ENCODE peak calls at places on chromosomes 16 and 17, in six cellular contexts. One of them, this sample, is unnamed.

GRCh38 chr16:12426122-12426521 is 377.6 kb downstream of the CPPED1 start:
- DNase-seq in AG04450: no peak
- DNase-seq in right cardiac atrium: no peak
- DNase-seq in endodermal cell: peak
- DNase-seq in esophagus squamous epithelium: no peak
- DNase-seq in fibroblast of lung: peak
- DNase-seq in this sample: no peak

GRCh38 chr16:57194512-57194911 is 8.4 kb downstream of the RSPRY1 start:
- DNase-seq in AG04450: peak
- DNase-seq in right cardiac atrium: no peak
- DNase-seq in endodermal cell: no peak
- DNase-seq in esophagus squamous epithelium: no peak
- DNase-seq in fibroblast of lung: peak
- DNase-seq in this sample: peak

GRCh38 chr17:2042355-2042929 is 620 bp downstream of the OVCA2 start:
- DNase-seq in AG04450: no peak
- DNase-seq in right cardiac atrium: no peak
- DNase-seq in endodermal cell: peak
- DNase-seq in esophagus squamous epithelium: no peak
- DNase-seq in fibroblast of lung: peak
- DNase-seq in this sample: no peak

GRCh38 chr17:79465011-79466006 is 145.5 kb downstream of the RBFOX3 start:
- DNase-seq in AG04450: no peak
- DNase-seq in right cardiac atrium: no peak
- DNase-seq in endodermal cell: no peak
- DNase-seq in esophagus squamous epithelium: no peak
- DNase-seq in fibroblast of lung: no peak
- DNase-seq in this sample: no peak

GRCh38 chr16:84986102-84986501 is 25.2 kb downstream of the ZDHHC7 start:
- DNase-seq in AG04450: no peak
- DNase-seq in right cardiac atrium: no peak
- DNase-seq in endodermal cell: no peak
- DNase-seq in esophagus squamous epithelium: no peak
- DNase-seq in fibroblast of lung: no peak
- DNase-seq in this sample: no peak

GRCh38 chr17:18323007-18323406 is 7.9 kb downstream of the SMCR8 start:
- DNase-seq in AG04450: no peak
- DNase-seq in right cardiac atrium: no peak
- DNase-seq in endodermal cell: peak
- DNase-seq in esophagus squamous epithelium: no peak
- DNase-seq in fibroblast of lung: no peak
- DNase-seq in this sample: no peak

GRCh38 chr17:83076930-83077329 is 2.5 kb upstream of the METRNL start:
- DNase-seq in AG04450: no peak
- DNase-seq in right cardiac atrium: no peak
- DNase-seq in endodermal cell: peak
- DNase-seq in esophagus squamous epithelium: no peak
- DNase-seq in fibroblast of lung: no peak
- DNase-seq in this sample: no peak

GRCh38 chr17:9290226-9290613 is 268.9 kb downstream of the NTN1 start:
- DNase-seq in AG04450: no peak
- DNase-seq in right cardiac atrium: no peak
- DNase-seq in endodermal cell: peak
- DNase-seq in esophagus squamous epithelium: no peak
- DNase-seq in fibroblast of lung: no peak
- DNase-seq in this sample: no peak

GRCh38 chr17:15236281-15237105 is 28.6 kb downstream of the PMP22 start:
- DNase-seq in AG04450: no peak
- DNase-seq in right cardiac atrium: no peak
- DNase-seq in endodermal cell: no peak
- DNase-seq in esophagus squamous epithelium: no peak
- DNase-seq in fibroblast of lung: no peak
- DNase-seq in this sample: no peak

DNA sequence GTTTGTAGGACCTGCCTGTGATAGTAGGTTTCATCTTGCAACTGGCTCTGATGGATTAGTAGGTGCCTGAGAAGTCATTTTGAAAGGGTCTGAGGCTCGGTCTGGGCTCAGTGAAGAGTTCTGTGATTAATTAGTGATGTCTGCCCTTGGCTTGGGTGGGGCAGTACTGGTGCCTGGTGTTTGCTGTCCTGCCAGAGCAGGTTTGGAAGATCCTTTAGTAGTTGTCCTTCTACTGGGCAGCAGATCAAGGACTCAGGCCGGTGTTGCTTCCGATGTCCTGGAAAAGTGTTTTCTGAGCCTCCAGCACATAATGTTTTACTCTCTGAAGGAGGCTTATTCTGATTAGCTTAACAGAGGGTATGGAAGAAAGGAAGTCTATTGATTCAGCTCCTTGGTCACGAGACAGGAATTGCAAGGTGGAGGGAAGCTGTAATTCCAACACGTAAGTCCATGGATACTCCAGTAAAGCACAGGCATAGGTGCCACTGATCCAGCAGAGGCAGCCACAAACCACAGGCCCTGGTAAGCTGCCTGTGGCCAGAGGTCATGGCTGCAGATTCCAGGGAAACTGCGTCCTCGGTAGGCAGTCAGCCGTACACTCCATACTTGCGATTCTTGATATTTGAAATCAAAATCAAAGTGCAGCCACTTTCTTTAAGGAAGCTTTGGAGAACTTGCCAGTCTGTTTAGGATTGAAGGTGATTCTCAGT is 18.7 kb downstream of the HLF start:
- DNase-seq in AG04450: no peak
- DNase-seq in right cardiac atrium: no peak
- DNase-seq in endodermal cell: no peak
- DNase-seq in esophagus squamous epithelium: no peak
- DNase-seq in fibroblast of lung: peak
- DNase-seq in this sample: no peak
- H3K4me3 ChIP-seq in AG04450: no peak
- H3K4me3 ChIP-seq in right cardiac atrium: no peak
- H3K4me3 ChIP-seq in endodermal cell: no peak
- H3K4me3 ChIP-seq in esophagus squamous epithelium: no peak
- H3K4me3 ChIP-seq in fibroblast of lung: no peak
- H3K4me3 ChIP-seq in this sample: no peak

GRCh38 chr17:37493249-37494027 is 3.7 kb downstream of the DUSP14 start:
- DNase-seq in AG04450: peak
- DNase-seq in right cardiac atrium: no peak
- DNase-seq in endodermal cell: no peak
- DNase-seq in esophagus squamous epithelium: no peak
- DNase-seq in fibroblast of lung: peak
- DNase-seq in this sample: peak
- H3K4me3 ChIP-seq in AG04450: peak
- H3K4me3 ChIP-seq in right cardiac atrium: no peak
- H3K4me3 ChIP-seq in endodermal cell: peak
- H3K4me3 ChIP-seq in esophagus squamous epithelium: no peak
- H3K4me3 ChIP-seq in fibroblast of lung: peak
- H3K4me3 ChIP-seq in this sample: no peak

GRCh38 chr16:83888672-83889044 is 10.3 kb upstream of the MLYCD start:
- DNase-seq in AG04450: no peak
- DNase-seq in right cardiac atrium: no peak
- DNase-seq in endodermal cell: peak
- DNase-seq in esophagus squamous epithelium: no peak
- DNase-seq in fibroblast of lung: no peak
- DNase-seq in this sample: no peak
- H3K4me3 ChIP-seq in AG04450: no peak
- H3K4me3 ChIP-seq in right cardiac atrium: no peak
- H3K4me3 ChIP-seq in endodermal cell: no peak
- H3K4me3 ChIP-seq in esophagus squamous epithelium: no peak
- H3K4me3 ChIP-seq in fibroblast of lung: no peak
- H3K4me3 ChIP-seq in this sample: no peak

DNA sequence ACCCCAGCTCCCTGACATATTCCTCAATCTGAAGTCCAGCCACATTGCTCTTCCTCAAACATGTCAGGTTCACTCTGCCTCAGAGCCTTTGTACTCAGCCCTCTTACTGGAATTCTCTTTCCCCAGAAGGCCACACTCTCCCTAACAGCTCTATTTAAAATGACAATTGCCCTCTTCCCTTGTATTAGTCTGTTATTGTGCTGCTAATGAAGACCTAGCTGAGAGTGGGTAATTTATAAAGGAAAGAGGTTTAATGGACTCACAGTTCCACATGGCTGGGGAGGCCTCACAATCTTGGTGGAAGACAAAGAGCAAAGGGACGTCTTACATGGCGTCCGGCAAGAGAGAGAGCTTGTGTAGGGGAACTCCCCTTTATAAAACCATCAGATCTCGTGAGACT is 46.0 kb downstream of the HS3ST2 start:
- DNase-seq in AG04450: no peak
- DNase-seq in right cardiac atrium: no peak
- DNase-seq in endodermal cell: peak
- DNase-seq in esophagus squamous epithelium: no peak
- DNase-seq in fibroblast of lung: no peak
- DNase-seq in this sample: no peak
- H3K4me3 ChIP-seq in AG04450: no peak
- H3K4me3 ChIP-seq in right cardiac atrium: no peak
- H3K4me3 ChIP-seq in endodermal cell: no peak
- H3K4me3 ChIP-seq in esophagus squamous epithelium: no peak
- H3K4me3 ChIP-seq in fibroblast of lung: no peak
- H3K4me3 ChIP-seq in this sample: no peak

GRCh38 chr17:17297217-17297616 is 6.0 kb upstream of the NT5M start:
- DNase-seq in AG04450: no peak
- DNase-seq in right cardiac atrium: no peak
- DNase-seq in endodermal cell: no peak
- DNase-seq in esophagus squamous epithelium: no peak
- DNase-seq in fibroblast of lung: no peak
- DNase-seq in this sample: peak
- H3K4me3 ChIP-seq in AG04450: no peak
- H3K4me3 ChIP-seq in right cardiac atrium: no peak
- H3K4me3 ChIP-seq in endodermal cell: no peak
- H3K4me3 ChIP-seq in esophagus squamous epithelium: no peak
- H3K4me3 ChIP-seq in fibroblast of lung: no peak
- H3K4me3 ChIP-seq in this sample: no peak

GRCh38 chr17:68288804-68289203 is 2.1 kb downstream of the SLC16A6 start:
- DNase-seq in AG04450: no peak
- DNase-seq in right cardiac atrium: no peak
- DNase-seq in endodermal cell: peak
- DNase-seq in esophagus squamous epithelium: no peak
- DNase-seq in fibroblast of lung: no peak
- DNase-seq in this sample: no peak

GRCh38 chr17:68289473-68289872 is 1.5 kb downstream of the SLC16A6 start:
- DNase-seq in AG04450: no peak
- DNase-seq in right cardiac atrium: no peak
- DNase-seq in endodermal cell: no peak
- DNase-seq in esophagus squamous epithelium: no peak
- DNase-seq in fibroblast of lung: no peak
- DNase-seq in this sample: no peak

GRCh38 chr17:68290955-68291835 is at the start of the genes ARSG and SLC16A6:
- DNase-seq in AG04450: no peak
- DNase-seq in right cardiac atrium: peak
- DNase-seq in endodermal cell: peak
- DNase-seq in esophagus squamous epithelium: no peak
- DNase-seq in fibroblast of lung: peak
- DNase-seq in this sample: no peak

GRCh38 chr17:68290268-68290954 is 516 bp downstream of the SLC16A6 start:
- DNase-seq in AG04450: no peak
- DNase-seq in right cardiac atrium: peak
- DNase-seq in endodermal cell: peak
- DNase-seq in esophagus squamous epithelium: no peak
- DNase-seq in fibroblast of lung: no peak
- DNase-seq in this sample: no peak

GRCh38 chr17:68289936-68290267 is 1.0 kb downstream of the SLC16A6 start:
- DNase-seq in AG04450: no peak
- DNase-seq in right cardiac atrium: no peak
- DNase-seq in endodermal cell: no peak
- DNase-seq in esophagus squamous epithelium: no peak
- DNase-seq in fibroblast of lung: no peak
- DNase-seq in this sample: no peak
- H3K4me3 ChIP-seq in AG04450: peak
- H3K4me3 ChIP-seq in right cardiac atrium: peak
- H3K4me3 ChIP-seq in endodermal cell: peak
- H3K4me3 ChIP-seq in esophagus squamous epithelium: peak
- H3K4me3 ChIP-seq in fibroblast of lung: peak
- H3K4me3 ChIP-seq in this sample: no peak

GRCh38 chr16:10708969-10709368 is 14.2 kb upstream of the TEKT5 start:
- DNase-seq in AG04450: no peak
- DNase-seq in right cardiac atrium: no peak
- DNase-seq in endodermal cell: no peak
- DNase-seq in esophagus squamous epithelium: no peak
- DNase-seq in fibroblast of lung: no peak
- DNase-seq in this sample: no peak
- H3K4me3 ChIP-seq in AG04450: no peak
- H3K4me3 ChIP-seq in right cardiac atrium: no peak
- H3K4me3 ChIP-seq in endodermal cell: no peak
- H3K4me3 ChIP-seq in esophagus squamous epithelium: no peak
- H3K4me3 ChIP-seq in fibroblast of lung: no peak
- H3K4me3 ChIP-seq in this sample: no peak

GRCh38 chr17:7296189-7296861 is 1.9 kb upstream of the YBX2 start:
- DNase-seq in AG04450: no peak
- DNase-seq in right cardiac atrium: peak
- DNase-seq in endodermal cell: peak
- DNase-seq in esophagus squamous epithelium: no peak
- DNase-seq in fibroblast of lung: peak
- DNase-seq in this sample: no peak
- H3K4me3 ChIP-seq in AG04450: peak
- H3K4me3 ChIP-seq in right cardiac atrium: no peak
- H3K4me3 ChIP-seq in endodermal cell: no peak
- H3K4me3 ChIP-seq in esophagus squamous epithelium: peak
- H3K4me3 ChIP-seq in fibroblast of lung: peak
- H3K4me3 ChIP-seq in this sample: peak

This sample was measured in AG04449.